ENCODE peak calls at places on chromosomes 4 and X, in five cellular contexts. One of them, this sample, is unnamed.
A peak's percentile ranks its signal among the peaks of the same experiment; 100 is the strongest.

GRCh38 chrX:86002076-86002896 is 45.1 kb downstream of the CHM start:
- DNase-seq in fibroblast of mammary gland: peak; percentile 17
- DNase-seq in adrenal gland: no peak
- DNase-seq in lower lobe of right lung: peak; percentile 54
- DNase-seq in naive thymus-derived CD8-positive, alpha-beta T cell: peak; percentile 1
- DNase-seq in this sample: peak; percentile 0

GRCh38 chr4:113692809-113693411 is 68.6 kb downstream of the CAMK2D start:
- DNase-seq in naive thymus-derived CD8-positive, alpha-beta T cell: no peak
- DNase-seq in fibroblast of mammary gland: peak; percentile 13
- DNase-seq in lower lobe of right lung: no peak
- DNase-seq in adrenal gland: no peak
- DNase-seq in this sample: no peak

GRCh38 chrX:151806967-151807540 is 72.5 kb downstream of the CNGA2 start:
- DNase-seq in fibroblast of mammary gland: no peak
- DNase-seq in naive thymus-derived CD8-positive, alpha-beta T cell: no peak
- DNase-seq in adrenal gland: no peak
- DNase-seq in lower lobe of right lung: no peak
- DNase-seq in this sample: no peak

GRCh38 chrX:11890843-11891514 is 132.9 kb downstream of the MSL3 start:
- DNase-seq in adrenal gland: no peak
- DNase-seq in lower lobe of right lung: peak; percentile 57
- DNase-seq in fibroblast of mammary gland: peak; percentile 45
- DNase-seq in naive thymus-derived CD8-positive, alpha-beta T cell: no peak
- DNase-seq in this sample: peak; percentile 16

GRCh38 chrX:20144491-20144890 is 2.9 kb upstream of the EIF1AX start:
- DNase-seq in naive thymus-derived CD8-positive, alpha-beta T cell: no peak
- DNase-seq in lower lobe of right lung: no peak
- DNase-seq in fibroblast of mammary gland: peak; percentile 88
- DNase-seq in adrenal gland: no peak
- DNase-seq in this sample: peak; percentile 73

GRCh38 chr4:161564230-161564834 is 599.5 kb downstream of the FSTL5 start:
- DNase-seq in adrenal gland: no peak
- DNase-seq in fibroblast of mammary gland: peak; percentile 16
- DNase-seq in naive thymus-derived CD8-positive, alpha-beta T cell: no peak
- DNase-seq in lower lobe of right lung: no peak
- DNase-seq in this sample: no peak

GRCh38 chr4:176377705-176378302 is 58.0 kb downstream of the SPCS3 start:
- DNase-seq in fibroblast of mammary gland: peak; percentile 40
- DNase-seq in adrenal gland: no peak
- DNase-seq in naive thymus-derived CD8-positive, alpha-beta T cell: no peak
- DNase-seq in lower lobe of right lung: no peak
- DNase-seq in this sample: peak; percentile 39

GRCh38 chrX:66635360-66635759 is 3.5 kb downstream of the EDA2R start:
- DNase-seq in adrenal gland: no peak
- DNase-seq in lower lobe of right lung: no peak
- DNase-seq in fibroblast of mammary gland: peak; percentile 89
- DNase-seq in naive thymus-derived CD8-positive, alpha-beta T cell: no peak
- DNase-seq in this sample: peak; percentile 70

GRCh38 chrX:112844250-112844649 is 3.6 kb upstream of the AMOT start:
- DNase-seq in lower lobe of right lung: no peak
- DNase-seq in naive thymus-derived CD8-positive, alpha-beta T cell: no peak
- DNase-seq in fibroblast of mammary gland: no peak
- DNase-seq in adrenal gland: no peak
- DNase-seq in this sample: no peak

GRCh38 chr4:146132445-146132844 is 43.1 kb upstream of the LSM6 start:
- DNase-seq in fibroblast of mammary gland: peak; percentile 31
- DNase-seq in naive thymus-derived CD8-positive, alpha-beta T cell: no peak
- DNase-seq in adrenal gland: no peak
- DNase-seq in lower lobe of right lung: no peak
- DNase-seq in this sample: peak; percentile 26

GRCh38 chr4:5024673-5025072 is 5.4 kb upstream of the CYTL1 start:
- DNase-seq in fibroblast of mammary gland: peak; percentile 62
- DNase-seq in lower lobe of right lung: no peak
- DNase-seq in adrenal gland: no peak
- DNase-seq in naive thymus-derived CD8-positive, alpha-beta T cell: no peak
- DNase-seq in this sample: no peak

GRCh38 chr4:55358668-55359067 is 12.6 kb downstream of the SRD5A3 start:
- DNase-seq in lower lobe of right lung: no peak
- DNase-seq in adrenal gland: no peak
- DNase-seq in fibroblast of mammary gland: peak; percentile 94
- DNase-seq in naive thymus-derived CD8-positive, alpha-beta T cell: no peak
- DNase-seq in this sample: peak; percentile 60

GRCh38 chrX:12949927-12950656 is 24.8 kb upstream of the TMSB4X start:
- DNase-seq in fibroblast of mammary gland: peak; percentile 94
- DNase-seq in adrenal gland: peak; percentile 79
- DNase-seq in naive thymus-derived CD8-positive, alpha-beta T cell: peak; percentile 87
- DNase-seq in lower lobe of right lung: peak; percentile 82
- DNase-seq in this sample: peak; percentile 90

GRCh38 chrX:134580947-134581346 is 77.3 kb downstream of the PLAC1 start:
- DNase-seq in naive thymus-derived CD8-positive, alpha-beta T cell: no peak
- DNase-seq in fibroblast of mammary gland: peak; percentile 11
- DNase-seq in lower lobe of right lung: no peak
- DNase-seq in adrenal gland: no peak
- DNase-seq in this sample: no peak

GRCh38 chr4:42397635-42398447 is 553 bp downstream of the SHISA3 start:
- DNase-seq in fibroblast of mammary gland: no peak
- DNase-seq in naive thymus-derived CD8-positive, alpha-beta T cell: no peak
- DNase-seq in adrenal gland: no peak
- DNase-seq in lower lobe of right lung: no peak
- DNase-seq in this sample: no peak

GRCh38 chr4:110049951-110050925 is 137.6 kb downstream of the EGF start:
- DNase-seq in lower lobe of right lung: no peak
- DNase-seq in adrenal gland: peak; percentile 42
- DNase-seq in fibroblast of mammary gland: peak; percentile 57
- DNase-seq in naive thymus-derived CD8-positive, alpha-beta T cell: peak; percentile 56
- DNase-seq in this sample: peak; percentile 35

GRCh38 chr4:156330436-156331031 is 376.9 kb upstream of the CTSO start:
- DNase-seq in adrenal gland: no peak
- DNase-seq in lower lobe of right lung: no peak
- DNase-seq in fibroblast of mammary gland: no peak
- DNase-seq in naive thymus-derived CD8-positive, alpha-beta T cell: no peak
- DNase-seq in this sample: no peak

GRCh38 chrX:1361275-1361674 is 24.7 kb downstream of the IL3RA start:
- DNase-seq in lower lobe of right lung: no peak
- DNase-seq in fibroblast of mammary gland: no peak
- DNase-seq in adrenal gland: no peak
- DNase-seq in naive thymus-derived CD8-positive, alpha-beta T cell: no peak
- DNase-seq in this sample: no peak

GRCh38 chrX:151904989-151905388 is 7.7 kb upstream of the MAGEA4 start:
- DNase-seq in adrenal gland: no peak
- DNase-seq in fibroblast of mammary gland: no peak
- DNase-seq in lower lobe of right lung: no peak
- DNase-seq in naive thymus-derived CD8-positive, alpha-beta T cell: no peak
- DNase-seq in this sample: no peak

GRCh38 chrX:20029728-20030127 is 38.9 kb upstream of the BCLAF3 start:
- DNase-seq in fibroblast of mammary gland: no peak
- DNase-seq in lower lobe of right lung: no peak
- DNase-seq in adrenal gland: no peak
- DNase-seq in naive thymus-derived CD8-positive, alpha-beta T cell: no peak
- DNase-seq in this sample: no peak

GRCh38 chr4:27008693-27009092 is 148.1 kb downstream of the STIM2 start:
- DNase-seq in naive thymus-derived CD8-positive, alpha-beta T cell: no peak
- DNase-seq in adrenal gland: no peak
- DNase-seq in lower lobe of right lung: no peak
- DNase-seq in fibroblast of mammary gland: peak; percentile 52
- DNase-seq in this sample: no peak

GRCh38 chr4:41363384-41363981 is 106.8 kb downstream of the UCHL1 start:
- DNase-seq in adrenal gland: no peak
- DNase-seq in lower lobe of right lung: no peak
- DNase-seq in naive thymus-derived CD8-positive, alpha-beta T cell: no peak
- DNase-seq in fibroblast of mammary gland: peak; percentile 14
- DNase-seq in this sample: no peak

GRCh38 chr4:36081185-36081584 is 163.1 kb downstream of the ARAP2 start:
- DNase-seq in naive thymus-derived CD8-positive, alpha-beta T cell: no peak
- DNase-seq in fibroblast of mammary gland: no peak
- DNase-seq in adrenal gland: no peak
- DNase-seq in lower lobe of right lung: no peak
- DNase-seq in this sample: no peak

GRCh38 chr4:40309250-40309774 is 25.8 kb upstream of the CHRNA9 start:
- DNase-seq in lower lobe of right lung: peak; percentile 92
- DNase-seq in fibroblast of mammary gland: peak; percentile 86
- DNase-seq in adrenal gland: peak; percentile 87
- DNase-seq in naive thymus-derived CD8-positive, alpha-beta T cell: peak; percentile 88
- DNase-seq in this sample: peak; percentile 74

GRCh38 chr4:102715057-102715456 is 45.7 kb downstream of the MANBA start:
- DNase-seq in fibroblast of mammary gland: peak; percentile 23
- DNase-seq in adrenal gland: no peak
- DNase-seq in lower lobe of right lung: no peak
- DNase-seq in naive thymus-derived CD8-positive, alpha-beta T cell: no peak
- DNase-seq in this sample: peak; percentile 6

GRCh38 chrX:12400218-12400617 is 261.9 kb downstream of the FRMPD4 start:
- DNase-seq in adrenal gland: no peak
- DNase-seq in fibroblast of mammary gland: no peak
- DNase-seq in naive thymus-derived CD8-positive, alpha-beta T cell: no peak
- DNase-seq in lower lobe of right lung: no peak
- DNase-seq in this sample: no peak

GRCh38 chr4:61995717-61996337 is 795.7 kb downstream of the ADGRL3 start:
- DNase-seq in lower lobe of right lung: no peak
- DNase-seq in naive thymus-derived CD8-positive, alpha-beta T cell: no peak
- DNase-seq in adrenal gland: no peak
- DNase-seq in fibroblast of mammary gland: no peak
- DNase-seq in this sample: no peak

GRCh38 chr4:3824521-3825270 is 58.5 kb downstream of the ADRA2C start:
- DNase-seq in lower lobe of right lung: peak; percentile 24
- DNase-seq in adrenal gland: no peak
- DNase-seq in fibroblast of mammary gland: no peak
- DNase-seq in naive thymus-derived CD8-positive, alpha-beta T cell: no peak
- DNase-seq in this sample: no peak

GRCh38 chr4:139368990-139369389 is 66.7 kb upstream of the NDUFC1 start:
- DNase-seq in adrenal gland: no peak
- DNase-seq in naive thymus-derived CD8-positive, alpha-beta T cell: no peak
- DNase-seq in lower lobe of right lung: no peak
- DNase-seq in fibroblast of mammary gland: peak; percentile 5
- DNase-seq in this sample: no peak

GRCh38 chr4:93710101-93710846 is 118.3 kb upstream of the ATOH1 start:
- DNase-seq in naive thymus-derived CD8-positive, alpha-beta T cell: no peak
- DNase-seq in adrenal gland: no peak
- DNase-seq in lower lobe of right lung: no peak
- DNase-seq in fibroblast of mammary gland: no peak
- DNase-seq in this sample: no peak

GRCh38 chr4:14916554-14917304 is 85.6 kb upstream of the CPEB2 start:
- DNase-seq in naive thymus-derived CD8-positive, alpha-beta T cell: no peak
- DNase-seq in lower lobe of right lung: no peak
- DNase-seq in adrenal gland: peak; percentile 23
- DNase-seq in fibroblast of mammary gland: peak; percentile 80
- DNase-seq in this sample: peak; percentile 92

This sample was measured in RPMI7951.